ENCODE peak calls at places on chromosome 1, in five cellular contexts. G is GM12892, U is NCI-H1092, R is GM12891, N is left cardiac atrium. V is an unnamed sample.

GRCh38 chr1:100597069-100597741 is 59.3 kb downstream of the GPR88 start:
- DNase-seq in G (no peak), U (no peak), R (no peak), N (no peak), V (no peak)

GRCh38 chr1:178541396-178541795 is 28.5 kb downstream of the TEX35 start:
- DNase-seq in G (no peak), U (no peak), R (no peak), N (no peak), V (no peak)

GRCh38 chr1:86104606-86105532 is 51.7 kb downstream of the COL24A1 start:
- DNase-seq in G (no peak), U (no peak), R (no peak), N (no peak), V (no peak)

GRCh38 chr1:7284839-7285435 is 486.2 kb upstream of the VAMP3 start:
- DNase-seq in G (no peak), U (no peak), R (no peak), N (no peak), V (no peak)

GRCh38 chr1:119055568-119055967 is 67.4 kb upstream of the TBX15 start:
- DNase-seq in G (no peak), U (no peak), R (no peak), N (no peak), V (no peak)

GRCh38 chr1:14369526-14370213 is 228.8 kb upstream of the KAZN start:
- DNase-seq in G (no peak), U (no peak), R (no peak), N (no peak), V (no peak)

GRCh38 chr1:11059166-11059989 is 440 bp downstream of the SRM start:
- DNase-seq in G (no peak), U (peak), R (peak), N (no peak), V (no peak)

GRCh38 chr1:242425232-242425631 is 99.3 kb downstream of the PLD5 start:
- DNase-seq in G (no peak), U (no peak), R (no peak), N (no peak), V (no peak)

GRCh38 chr1:33426906-33427305 is 4.0 kb downstream of the PHC2 start:
- DNase-seq in G (no peak), U (no peak), R (no peak), N (no peak), V (no peak)

V was measured in anterior cingulate cortex.